ENCODE peak calls at places on chromosomes 3 and 15, in four cellular contexts. R is K562, M is HepG2, P is GM12878. I is an unnamed sample.

GRCh38 chr3:108305484-108306172 is 9.3 kb downstream of the HHLA2 start:
- DNase-seq in R (no peak), M (no peak), P (no peak), I (no peak)

GRCh38 chr3:136544532-136544931 is 207.6 kb downstream of the STAG1 start:
- DNase-seq in R (no peak), M (no peak), P (no peak), I (no peak)

GRCh38 chr15:89662893-89663673 is 7.8 kb upstream of the KIF7 start:
- DNase-seq in R (no peak), M (no peak), P (no peak), I (no peak)

GRCh38 chr15:84400820-84401219 is 165.2 kb downstream of the GOLGA6L4 start:
- DNase-seq in R (no peak), M (no peak), P (no peak), I (no peak)

GRCh38 chr3:17213102-17213501 is 328.3 kb downstream of the PLCL2 start:
- DNase-seq in R (no peak), M (peak), P (no peak), I (no peak)

GRCh38 chr3:120170223-120170622 is 76.0 kb upstream of the GSK3B start:
- DNase-seq in R (no peak), M (no peak), P (no peak), I (no peak)

GRCh38 chr3:16793321-16793720 is 91.4 kb upstream of the PLCL2 start:
- DNase-seq in R (no peak), M (no peak), P (no peak), I (no peak)

GRCh38 chr3:148147896-148148295 is 549.8 kb upstream of the AGTR1 start:
- DNase-seq in R (no peak), M (no peak), P (no peak), I (no peak)

GRCh38 chr3:133833880-133834620 is 28.4 kb downstream of the SRPRB start:
- DNase-seq in R (peak), M (no peak), P (no peak), I (no peak)

GRCh38 chr15:72271895-72272212 is 500 bp downstream of the PARP6 start:
- DNase-seq in R (peak), M (no peak), P (no peak), I (peak)

GRCh38 chr15:48703544-48703943 is 58.0 kb upstream of the FBN1 start:
- DNase-seq in R (no peak), M (no peak), P (no peak), I (no peak)

GRCh38 chr15:58221591-58222241 is 83.5 kb downstream of the AQP9 start:
- DNase-seq in R (peak), M (peak), P (no peak), I (peak)

GRCh38 chr15:63019539-63020109 is 22.9 kb upstream of the TPM1 start:
- DNase-seq in R (no peak), M (peak), P (no peak), I (peak)

GRCh38 chr15:49063402-49064280 is 17.4 kb upstream of the SECISBP2L start:
- DNase-seq in R (peak), M (no peak), P (no peak), I (no peak)

GRCh38 chr3:175988401-175988800 is 1129.3 kb downstream of the NAALADL2 start:
- DNase-seq in R (no peak), M (no peak), P (no peak), I (no peak)

GRCh38 chr3:175985781-175986180 is 1126.6 kb downstream of the NAALADL2 start:
- DNase-seq in R (no peak), M (no peak), P (no peak), I (no peak)

GRCh38 chr3:175983369-175983768 is 1124.2 kb downstream of the NAALADL2 start:
- DNase-seq in R (no peak), M (no peak), P (no peak), I (no peak)

DNA sequence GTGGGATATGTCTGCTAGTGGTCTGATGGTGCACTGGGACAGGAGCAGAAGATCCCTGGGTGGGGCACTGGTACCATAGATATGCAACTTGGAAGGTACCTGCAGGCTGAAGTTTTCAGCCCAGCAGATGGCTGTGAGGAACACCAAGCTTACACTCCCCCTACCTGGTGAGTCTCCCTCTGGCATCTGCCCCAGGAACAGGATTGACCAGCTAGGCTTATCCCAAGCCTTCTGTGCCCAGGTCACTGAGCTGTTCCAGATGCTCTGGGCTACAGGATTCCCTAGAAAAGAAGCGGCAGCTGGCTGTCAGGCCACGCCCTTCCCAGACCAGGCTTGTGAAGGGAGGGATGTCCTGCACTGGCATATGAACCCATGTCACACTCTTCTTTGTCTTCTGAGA is 1130.0 kb downstream of the NAALADL2 start:
- DNase-seq in R (no peak), M (no peak), P (no peak), I (no peak)
- TF ChIP-seq FOXK2 in R (no peak), M (no peak), P (no peak), I (no peak)

GRCh38 chr15:78023081-78023665 is 54.3 kb downstream of the TBC1D2B start:
- DNase-seq in R (no peak), M (no peak), P (no peak), I (no peak)
- TF ChIP-seq BHLHE40 in R (no peak), M (no peak), P (no peak), I (no peak)

DNA sequence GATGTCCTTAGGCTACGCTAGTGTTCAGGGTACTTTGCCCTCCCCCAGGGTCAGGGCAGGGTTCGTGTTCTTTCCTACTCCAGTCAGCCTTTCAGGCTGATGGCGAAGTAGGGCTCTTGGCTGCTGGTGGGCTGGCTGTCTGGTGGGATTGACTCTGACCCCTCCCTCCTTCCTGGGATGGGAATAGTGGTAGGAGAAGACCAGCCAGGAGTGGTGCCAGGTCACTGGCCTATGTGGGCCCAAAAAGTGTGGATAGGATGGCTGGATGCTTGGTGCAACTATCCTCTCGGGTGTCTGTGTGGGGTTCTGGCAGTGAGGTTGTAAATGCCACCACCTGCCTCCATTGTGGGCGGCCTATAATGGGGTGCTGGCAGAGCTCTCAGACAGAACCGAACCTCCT is 20.4 kb upstream of the EXOG start:
- DNase-seq in R (no peak), M (no peak), P (no peak), I (no peak)
- TF ChIP-seq FOXM1 in R (no peak), M (no peak), P (no peak), I (no peak)

GRCh38 chr15:77019476-77020331 is 24.8 kb downstream of the PSTPIP1 start:
- DNase-seq in R (no peak), M (no peak), P (no peak), I (no peak)
- TF ChIP-seq FOXK2 in R (no peak), M (no peak), P (no peak), I (no peak)

GRCh38 chr3:8581806-8582436 is 62.7 kb downstream of the SSUH2 start:
- DNase-seq in R (no peak), M (no peak), P (no peak), I (no peak)
- TF ChIP-seq BHLHE40 in R (no peak), M (no peak), P (no peak), I (no peak)

GRCh38 chr3:196920733-196921132 is 21.6 kb downstream of the NCBP2 start:
- DNase-seq in R (no peak), M (no peak), P (no peak), I (no peak)
- TF ChIP-seq FOXM1 in R (no peak), M (no peak), P (no peak), I (no peak)

GRCh38 chr15:99449514-99449913 is 116.3 kb upstream of the MEF2A start:
- DNase-seq in R (no peak), M (no peak), P (no peak), I (no peak)
- TF ChIP-seq FOXK2 in R (no peak), M (no peak), P (no peak), I (no peak)

GRCh38 chr3:149319750-149320149 is 13.7 kb downstream of the TM4SF18 start:
- DNase-seq in R (no peak), M (no peak), P (no peak), I (no peak)
- TF ChIP-seq BHLHE40 in R (no peak), M (no peak), P (no peak), I (no peak)

GRCh38 chr3:169243579-169243978 is 419.9 kb downstream of the MECOM start:
- DNase-seq in R (no peak), M (no peak), P (no peak), I (no peak)

GRCh38 chr3:169243122-169243521 is 420.4 kb downstream of the MECOM start:
- DNase-seq in R (no peak), M (no peak), P (no peak), I (peak)

GRCh38 chr3:169241575-169241927 is 422.0 kb downstream of the MECOM start:
- DNase-seq in R (no peak), M (no peak), P (no peak), I (no peak)

GRCh38 chr3:169240786-169241486 is 422.6 kb downstream of the MECOM start:
- DNase-seq in R (no peak), M (no peak), P (no peak), I (no peak)

DNA sequence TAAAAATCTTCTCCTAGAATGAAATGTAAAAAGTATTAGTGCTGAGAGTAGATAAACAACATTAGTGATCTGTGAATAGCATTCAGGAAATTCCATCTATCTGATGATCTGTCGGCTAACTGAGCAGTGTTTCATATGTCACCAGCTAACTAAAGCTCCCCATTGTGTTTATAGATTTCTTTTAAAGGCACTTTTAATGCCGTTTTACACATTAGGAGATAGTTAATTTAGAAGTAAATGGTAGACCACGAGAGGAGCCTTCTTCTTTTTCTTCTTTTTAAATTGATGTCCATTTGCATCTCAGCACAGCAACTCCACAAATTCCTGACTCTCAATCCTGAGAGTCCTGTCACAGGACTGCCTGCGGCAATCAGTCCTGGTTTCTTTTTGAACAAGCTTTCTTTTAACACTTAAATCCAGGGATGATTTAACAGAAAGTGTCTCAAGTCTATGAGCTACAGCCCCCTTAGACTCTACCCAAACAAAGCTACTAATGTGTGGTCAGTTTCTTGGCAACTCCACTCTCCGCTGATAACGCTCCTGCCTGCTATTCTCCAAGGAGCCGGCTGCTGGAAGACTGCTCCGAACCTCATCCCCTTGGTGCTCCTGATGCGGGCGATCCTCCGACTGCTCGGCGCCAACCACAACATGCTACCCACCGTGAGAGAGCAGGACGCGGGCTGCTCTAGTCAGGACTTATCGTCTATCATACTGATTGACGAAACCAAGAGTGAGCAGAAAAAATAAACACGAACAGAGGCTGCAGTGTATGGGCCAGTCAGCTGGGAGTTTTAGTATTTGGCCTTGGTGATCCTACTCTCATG is 421.4 kb downstream of the MECOM start:
- DNase-seq in R (no peak), M (no peak), P (no peak), I (peak)
- TF ChIP-seq FOXM1 in R (no peak), M (no peak), P (no peak), I (no peak)

GRCh38 chr15:74787251-74788041 is 5.6 kb downstream of the CSK start:
- DNase-seq in R (peak), M (no peak), P (peak), I (peak)
- TF ChIP-seq FOXK2 in R (no peak), M (no peak), P (no peak), I (no peak)